ENCODE peak calls at places on chromosome 3, in four cellular contexts. One of them, this sample, is unnamed.

GRCh38 chr3:135091956-135092355 is 296.9 kb downstream of the EPHB1 start:
- DNase-seq in BJ: no peak
- DNase-seq in AG09309: no peak
- DNase-seq in GDM1: no peak
- DNase-seq in this sample: no peak

GRCh38 chr3:188385295-188385694 is 231.3 kb downstream of the LPP start:
- DNase-seq in BJ: peak; percentile 16
- DNase-seq in AG09309: no peak
- DNase-seq in GDM1: no peak
- DNase-seq in this sample: no peak

GRCh38 chr3:52109556-52110380 is 44.5 kb downstream of the POC1A start:
- DNase-seq in BJ: no peak
- DNase-seq in AG09309: no peak
- DNase-seq in GDM1: peak; percentile 22
- DNase-seq in this sample: no peak

GRCh38 chr3:179791793-179792192 is 139.0 kb downstream of the USP13 start:
- DNase-seq in BJ: no peak
- DNase-seq in AG09309: no peak
- DNase-seq in GDM1: no peak
- DNase-seq in this sample: no peak

GRCh38 chr3:194087995-194088841 is 47.7 kb upstream of the HES1 start:
- DNase-seq in BJ: no peak
- DNase-seq in AG09309: no peak
- DNase-seq in GDM1: no peak
- DNase-seq in this sample: no peak

GRCh38 chr3:141402476-141403171 is 34.3 kb downstream of the ZBTB38 start:
- DNase-seq in BJ: no peak
- DNase-seq in AG09309: peak; percentile 63
- DNase-seq in GDM1: no peak
- DNase-seq in this sample: peak; percentile 81

GRCh38 chr3:69193749-69194148 is 71.4 kb upstream of the LMOD3 start:
- DNase-seq in BJ: no peak
- DNase-seq in AG09309: no peak
- DNase-seq in GDM1: no peak
- DNase-seq in this sample: no peak

GRCh38 chr3:180531303-180532278 is 70.4 kb upstream of the TTC14 start:
- DNase-seq in BJ: no peak
- DNase-seq in AG09309: no peak
- DNase-seq in GDM1: no peak
- DNase-seq in this sample: no peak

GRCh38 chr3:119628816-119629445 is 31.2 kb downstream of the PLA1A start:
- DNase-seq in BJ: peak; percentile 86
- DNase-seq in AG09309: no peak
- DNase-seq in GDM1: no peak
- DNase-seq in this sample: no peak

GRCh38 chr3:69385723-69386483 is at the start of gene FRMD4B:
- DNase-seq in BJ: no peak
- DNase-seq in AG09309: no peak
- DNase-seq in GDM1: peak; percentile 41
- DNase-seq in this sample: peak; percentile 58

GRCh38 chr3:15654891-15655290 is 53.3 kb downstream of the BTD start:
- DNase-seq in BJ: no peak
- DNase-seq in AG09309: no peak
- DNase-seq in GDM1: no peak
- DNase-seq in this sample: no peak

GRCh38 chr3:65406470-65406869 is 632.2 kb downstream of the MAGI1 start:
- DNase-seq in BJ: peak; percentile 9
- DNase-seq in AG09309: peak; percentile 7
- DNase-seq in GDM1: no peak
- DNase-seq in this sample: no peak

GRCh38 chr3:15327941-15328340 is 4.4 kb downstream of the SH3BP5 start:
- DNase-seq in BJ: no peak
- DNase-seq in AG09309: no peak
- DNase-seq in GDM1: peak; percentile 42
- DNase-seq in this sample: peak; percentile 90

GRCh38 chr3:191253089-191253799 is 54.2 kb downstream of the OSTN start:
- DNase-seq in BJ: no peak
- DNase-seq in AG09309: no peak
- DNase-seq in GDM1: no peak
- DNase-seq in this sample: peak; percentile 51

GRCh38 chr3:12829404-12829803 is 12.0 kb downstream of the RPL32 start:
- DNase-seq in BJ: no peak
- DNase-seq in AG09309: no peak
- DNase-seq in GDM1: no peak
- DNase-seq in this sample: no peak

GRCh38 chr3:183298708-183299153 is 45.7 kb downstream of the B3GNT5 start:
- DNase-seq in BJ: peak; percentile 35
- DNase-seq in AG09309: peak; percentile 57
- DNase-seq in GDM1: peak; percentile 52
- DNase-seq in this sample: no peak

GRCh38 chr3:42192334-42193200 is 73.4 kb downstream of the CCK start:
- DNase-seq in BJ: no peak
- DNase-seq in AG09309: no peak
- DNase-seq in GDM1: peak; percentile 9
- DNase-seq in this sample: peak; percentile 49

GRCh38 chr3:21421096-21421495 is 329.9 kb downstream of the ZNF385D start:
- DNase-seq in BJ: no peak
- DNase-seq in AG09309: no peak
- DNase-seq in GDM1: no peak
- DNase-seq in this sample: no peak

GRCh38 chr3:67739851-67740250 is 85.4 kb upstream of the SUCLG2 start:
- DNase-seq in BJ: no peak
- DNase-seq in AG09309: no peak
- DNase-seq in GDM1: no peak
- DNase-seq in this sample: no peak

GRCh38 chr3:63970596-63971468 is 52.5 kb downstream of the PSMD6 start:
- DNase-seq in BJ: no peak
- DNase-seq in AG09309: no peak
- DNase-seq in GDM1: no peak
- DNase-seq in this sample: no peak

GRCh38 chr3:169664034-169664820 is 715 bp upstream of the MECOM start:
- DNase-seq in BJ: no peak
- DNase-seq in AG09309: no peak
- DNase-seq in GDM1: no peak
- DNase-seq in this sample: no peak

GRCh38 chr3:71253169-71253568 is 330.4 kb downstream of the FOXP1 start:
- DNase-seq in BJ: no peak
- DNase-seq in AG09309: no peak
- DNase-seq in GDM1: no peak
- DNase-seq in this sample: no peak

GRCh38 chr3:78253860-78254259 is 1214.0 kb downstream of the ROBO2 start:
- DNase-seq in BJ: no peak
- DNase-seq in AG09309: no peak
- DNase-seq in GDM1: no peak
- DNase-seq in this sample: no peak

GRCh38 chr3:175605851-175606250 is 746.7 kb downstream of the NAALADL2 start:
- DNase-seq in BJ: no peak
- DNase-seq in AG09309: no peak
- DNase-seq in GDM1: no peak
- DNase-seq in this sample: no peak

GRCh38 chr3:168250415-168250861 is 154.7 kb upstream of the GOLIM4 start:
- DNase-seq in BJ: no peak
- DNase-seq in AG09309: no peak
- DNase-seq in GDM1: no peak
- DNase-seq in this sample: peak; percentile 88

GRCh38 chr3:156997351-156997750 is 162.6 kb downstream of the CCNL1 start:
- DNase-seq in BJ: peak; percentile 12
- DNase-seq in AG09309: peak; percentile 18
- DNase-seq in GDM1: no peak
- DNase-seq in this sample: peak; percentile 41

GRCh38 chr3:131591394-131591990 is 88.7 kb upstream of the MRPL3 start:
- DNase-seq in BJ: no peak
- DNase-seq in AG09309: peak; percentile 1
- DNase-seq in GDM1: no peak
- DNase-seq in this sample: no peak

GRCh38 chr3:123623346-123623880 is 38.6 kb upstream of the HACD2 start:
- DNase-seq in BJ: no peak
- DNase-seq in AG09309: no peak
- DNase-seq in GDM1: no peak
- DNase-seq in this sample: no peak

GRCh38 chr3:51371943-51372557 is 13.0 kb upstream of the MANF start:
- DNase-seq in BJ: peak; percentile 5
- DNase-seq in AG09309: peak; percentile 49
- DNase-seq in GDM1: no peak
- DNase-seq in this sample: peak; percentile 73

GRCh38 chr3:197124713-197125112 is 95.1 kb upstream of the MELTF start:
- DNase-seq in BJ: no peak
- DNase-seq in AG09309: no peak
- DNase-seq in GDM1: no peak
- DNase-seq in this sample: no peak

GRCh38 chr3:39067286-39067685 is 15.5 kb downstream of the WDR48 start:
- DNase-seq in BJ: no peak
- DNase-seq in AG09309: no peak
- DNase-seq in GDM1: no peak
- DNase-seq in this sample: no peak

GRCh38 chr3:101898752-101899169 is 49.4 kb downstream of the NFKBIZ start:
- DNase-seq in BJ: no peak
- DNase-seq in AG09309: no peak
- DNase-seq in GDM1: peak; percentile 24
- DNase-seq in this sample: peak; percentile 74

GRCh38 chr3:24046214-24046613 is 101.1 kb downstream of the NR1D2 start:
- DNase-seq in BJ: no peak
- DNase-seq in AG09309: no peak
- DNase-seq in GDM1: no peak
- DNase-seq in this sample: no peak

GRCh38 chr3:59558906-59559720 is 509.3 kb upstream of the CFAP20DC start:
- DNase-seq in BJ: no peak
- DNase-seq in AG09309: peak; percentile 13
- DNase-seq in GDM1: no peak
- DNase-seq in this sample: no peak

GRCh38 chr3:148379763-148380162 is 317.9 kb upstream of the AGTR1 start:
- DNase-seq in BJ: no peak
- DNase-seq in AG09309: peak; percentile 42
- DNase-seq in GDM1: no peak
- DNase-seq in this sample: peak; percentile 65

GRCh38 chr3:29140706-29141105 is 140.2 kb upstream of the RBMS3 start:
- DNase-seq in BJ: no peak
- DNase-seq in AG09309: no peak
- DNase-seq in GDM1: no peak
- DNase-seq in this sample: no peak

This sample was measured in RPMI8226.